ENCODE peak calls at places on chromosomes 6 and 20, in four cellular contexts. U is left ventricle myocardium inferior, Z is A673, I is heart left ventricle. N is an unnamed sample.

GRCh38 chr6:170257376-170257775 is 33.5 kb downstream of the DLL1 start:
- DNase-seq in U (no peak), Z (no peak), I (no peak), N (no peak)

GRCh38 chr6:14709900-14710299 is 536.0 kb upstream of the JARID2 start:
- DNase-seq in U (no peak), Z (no peak), I (no peak), N (no peak)

GRCh38 chr20:38136421-38137245 is 28.4 kb downstream of the TGM2 start:
- DNase-seq in U (no peak), Z (no peak), I (no peak), N (no peak)

GRCh38 chr6:145539831-145540230 is 195.5 kb downstream of the EPM2A start:
- DNase-seq in U (no peak), Z (no peak), I (no peak), N (no peak)

GRCh38 chr20:43243672-43244269 is 54.1 kb upstream of the PTPRT start:
- DNase-seq in U (no peak), Z (peak; percentile 36), I (no peak), N (peak; percentile 19)

GRCh38 chr6:14210077-14210476 is 92.5 kb downstream of the CD83 start:
- DNase-seq in U (no peak), Z (no peak), I (no peak), N (no peak)

GRCh38 chr6:8705435-8706020 is 270.2 kb upstream of the SLC35B3 start:
- DNase-seq in U (no peak), Z (peak; percentile 92), I (no peak), N (no peak)

GRCh38 chr20:23161244-23161875 is 75.2 kb upstream of the CD93 start:
- DNase-seq in U (no peak), Z (no peak), I (no peak), N (no peak)

GRCh38 chr20:51171141-51171540 is 148.2 kb upstream of the KCNG1 start:
- DNase-seq in U (no peak), Z (no peak), I (no peak), N (no peak)

GRCh38 chr6:160356074-160356754 is 8.0 kb downstream of the SLC22A3 start:
- DNase-seq in U (no peak), Z (no peak), I (no peak), N (no peak)

GRCh38 chr6:160360955-160361354 is 12.8 kb downstream of the SLC22A3 start:
- DNase-seq in U (no peak), Z (no peak), I (no peak), N (no peak)

GRCh38 chr6:160355001-160355400 is 6.8 kb downstream of the SLC22A3 start:
- DNase-seq in U (no peak), Z (no peak), I (no peak), N (no peak)

GRCh38 chr6:160357088-160357487 is 8.9 kb downstream of the SLC22A3 start:
- DNase-seq in U (no peak), Z (no peak), I (no peak), N (no peak)

GRCh38 chr6:160358225-160359119 is 10.3 kb downstream of the SLC22A3 start:
- DNase-seq in U (no peak), Z (no peak), I (no peak), N (no peak)
- H3K27ac ChIP-seq in U (no peak overlapping the region), Z (no peak overlapping the region), I (no peak overlapping the region), N (no peak overlapping the region)

DNA sequence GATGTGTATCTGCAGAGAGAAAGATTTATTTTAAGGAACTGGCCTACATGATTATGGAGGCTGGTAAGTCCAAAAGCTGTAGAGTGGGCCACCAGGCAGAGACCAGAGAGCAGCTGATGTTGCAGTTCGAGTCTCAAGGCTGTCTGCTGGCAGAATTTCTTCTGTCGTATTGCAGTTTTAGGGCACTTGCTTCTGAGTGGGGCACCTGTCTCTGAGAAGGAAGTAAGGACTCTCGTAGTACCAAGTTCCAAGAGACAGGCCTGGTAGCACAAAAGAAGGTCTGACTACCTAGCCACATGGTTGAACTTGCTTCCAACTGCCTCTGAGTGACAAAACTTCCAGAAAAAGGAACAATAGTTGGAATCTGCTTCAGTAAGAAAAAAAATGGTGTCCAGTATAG is 12.0 kb upstream of the IFNGR1 start:
- DNase-seq in U (no peak), Z (no peak), I (no peak), N (no peak)
- H3K4me1 ChIP-seq in U (peaks cover 79% of the 10 kb centered on the region), Z (peaks cover 17% of the 10 kb centered on the region), I (peaks cover 67% of the 10 kb centered on the region), N (peaks cover 3% of the 10 kb centered on the region)

GRCh38 chr6:109820706-109821350 is 129.7 kb downstream of the FIG4 start:
- DNase-seq in U (no peak), Z (no peak), I (no peak), N (no peak)

GRCh38 chr6:109824105-109824504 is 133.0 kb downstream of the FIG4 start:
- DNase-seq in U (no peak), Z (peak; percentile 44), I (no peak), N (no peak)

GRCh38 chr6:109821494-109821893 is 130.4 kb downstream of the FIG4 start:
- DNase-seq in U (no peak), Z (no peak), I (no peak), N (no peak)

DNA sequence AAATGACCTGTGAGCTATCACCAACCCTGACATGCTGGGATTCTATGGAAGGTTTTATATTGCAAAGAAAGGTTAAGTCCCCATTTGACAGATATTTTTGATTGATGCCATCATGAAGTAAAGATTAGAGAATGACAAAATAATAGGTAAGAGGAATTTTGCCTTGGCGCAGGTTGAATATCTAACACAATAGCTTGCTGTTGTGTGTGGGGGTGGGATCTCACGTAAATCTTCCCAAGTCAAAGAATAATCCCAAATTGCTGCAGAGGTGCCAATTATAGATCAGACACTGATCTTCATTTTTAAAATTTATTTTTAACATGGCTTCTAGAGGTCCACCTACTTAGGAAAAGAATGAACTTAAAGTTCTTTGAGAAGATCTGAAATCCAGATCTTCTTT is 135.5 kb downstream of the FIG4 start:
- DNase-seq in U (no peak), Z (no peak), I (no peak), N (no peak)
- H3K27ac ChIP-seq in U (no peak overlapping the region), Z (no peak overlapping the region), I (no peak overlapping the region), N (no peak overlapping the region)

DNA sequence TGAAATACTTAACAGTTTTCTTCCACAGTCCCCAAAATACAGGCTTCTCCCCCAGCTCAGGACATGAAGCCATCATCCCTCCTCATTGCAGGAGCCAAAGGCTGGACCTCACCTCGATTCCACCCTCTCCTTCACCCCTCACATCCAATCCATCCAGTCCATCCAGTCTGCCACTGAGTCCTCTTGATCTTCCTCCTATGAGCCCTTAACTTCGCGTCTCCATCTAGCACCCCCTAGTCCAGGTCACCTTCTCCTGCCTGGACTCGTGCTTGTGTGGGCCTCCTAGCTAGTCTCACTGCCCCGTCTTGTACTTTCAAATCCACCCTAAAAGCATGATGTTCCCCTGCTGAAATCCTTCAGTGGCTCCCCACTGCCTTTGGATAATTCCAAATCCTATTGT is 3.3 kb downstream of the TRIB3 start:
- DNase-seq in U (no peak), Z (no peak), I (no peak), N (no peak)
- H3K4me1 ChIP-seq in U (peaks cover 20% of the 10 kb centered on the region), Z (peaks cover 27% of the 10 kb centered on the region), I (peaks cover 5% of the 10 kb centered on the region), N (no peaks in the 10 kb centered on the region)

DNA sequence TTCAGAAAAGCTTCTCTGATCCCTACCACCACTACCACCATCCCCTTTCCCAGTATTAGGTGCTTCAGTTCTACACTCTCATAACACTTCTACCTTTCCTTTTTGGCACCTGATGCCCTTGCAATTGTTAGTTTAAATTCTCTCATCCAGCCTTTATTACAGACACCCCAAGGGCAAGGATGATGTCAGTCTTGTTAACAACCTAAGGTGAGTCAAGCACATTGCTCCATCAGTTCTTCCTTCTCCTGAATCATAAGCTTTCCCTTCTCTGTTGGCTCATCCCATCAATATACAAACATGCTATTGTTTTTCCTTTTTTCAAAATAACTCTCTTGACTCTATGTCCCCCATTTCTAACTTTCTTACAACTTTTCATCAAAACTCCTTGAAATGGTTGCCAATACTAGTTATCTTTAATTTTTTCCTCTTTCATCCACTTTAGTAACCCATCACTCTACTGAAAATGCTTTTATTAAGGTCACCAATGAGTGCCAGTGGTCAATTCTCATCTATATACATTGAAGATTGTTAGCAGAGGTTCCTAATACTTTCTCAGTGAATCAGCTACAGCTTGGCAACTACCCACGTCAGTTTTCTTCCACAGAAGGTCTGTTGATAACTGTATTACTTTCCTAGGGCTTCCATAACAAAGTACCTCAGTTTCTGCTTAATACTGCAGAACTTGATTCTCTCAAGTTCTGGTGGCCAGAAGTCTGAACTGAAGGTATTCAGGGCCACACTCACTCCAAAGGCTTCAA is 97.1 kb upstream of the FLRT3 start:
- DNase-seq in U (no peak), Z (no peak), I (no peak), N (no peak)
- H3K27ac ChIP-seq in U (no peak overlapping the region), Z (no peak overlapping the region), I (no peak overlapping the region), N (no peak overlapping the region)

GRCh38 chr6:45679163-45679562 is 301.4 kb upstream of the SUPT3H start:
- DNase-seq in U (no peak), Z (no peak), I (no peak), N (no peak)
- H3K4me1 ChIP-seq in U (no peaks in the 10 kb centered on the region), Z (peaks cover 12% of the 10 kb centered on the region), I (peaks cover 8% of the 10 kb centered on the region), N (peaks cover 5% of the 10 kb centered on the region)

GRCh38 chr20:19275038-19275629 is 62.7 kb downstream of the SLC24A3 start:
- DNase-seq in U (no peak), Z (no peak), I (no peak), N (no peak)
- H3K27ac ChIP-seq in U (peak overlapping the region; percentile 71), Z (peak overlapping the region; percentile 59), I (peak overlapping the region; percentile 47), N (peak overlapping the region; percentile 73)

GRCh38 chr6:7200598-7201443 is 93.1 kb downstream of the RREB1 start:
- DNase-seq in U (no peak), Z (no peak), I (no peak), N (peak; percentile 76)
- H3K4me1 ChIP-seq in U (peaks cover 27% of the 10 kb centered on the region), Z (no peaks in the 10 kb centered on the region), I (peaks cover 6% of the 10 kb centered on the region), N (no peaks in the 10 kb centered on the region)

DNA sequence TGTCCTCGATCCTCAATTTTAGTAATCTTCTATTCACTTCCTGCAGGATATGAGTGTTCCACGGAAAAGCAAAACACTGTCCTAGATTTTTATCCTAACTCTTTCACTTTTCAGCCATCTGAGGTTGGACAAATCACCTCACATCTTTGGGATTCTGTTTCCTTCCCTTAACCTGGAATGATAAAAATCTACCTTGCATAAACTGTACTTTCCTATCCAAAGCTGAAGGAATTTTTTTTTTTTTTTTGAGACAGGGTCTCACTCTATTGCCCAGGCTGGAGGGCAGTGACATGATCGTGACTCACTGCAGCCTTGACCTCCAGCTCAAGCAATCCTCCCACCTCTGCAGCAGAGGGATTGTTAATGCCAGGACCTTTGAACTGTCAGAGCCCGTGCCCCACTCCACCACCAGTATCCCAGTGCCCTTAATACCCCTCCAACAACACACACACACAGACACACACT is 20.5 kb downstream of the CAPN11 start:
- DNase-seq in U (no peak), Z (no peak), I (no peak), N (no peak)
- H3K27ac ChIP-seq in U (peak overlapping the region; percentile 80), Z (no peak overlapping the region), I (no peak overlapping the region), N (peak overlapping the region; percentile 43)

DNA sequence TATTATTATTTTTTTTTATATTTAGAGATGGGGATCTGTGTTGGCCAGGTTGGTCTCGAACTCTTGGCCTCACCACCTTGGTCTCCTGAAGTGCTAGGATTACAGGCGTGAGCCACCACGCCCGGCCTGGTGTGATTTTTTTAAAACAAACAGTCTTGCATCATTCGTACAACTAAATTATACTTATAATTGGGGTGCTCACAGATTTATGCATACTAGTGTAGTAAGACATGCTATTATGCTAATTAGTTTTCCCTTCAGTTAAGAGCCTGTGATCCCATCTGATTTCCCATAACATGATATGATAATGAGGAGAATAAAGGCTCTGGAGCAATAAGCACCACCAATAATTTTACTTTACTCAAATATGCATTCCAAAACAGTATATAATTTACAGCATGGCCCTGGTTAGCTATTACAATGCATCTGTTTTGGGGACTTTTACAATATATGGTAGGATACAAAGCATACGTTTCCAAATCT is 1.9 kb downstream of the NUDT3 start:
- DNase-seq in U (no peak), Z (no peak), I (no peak), N (no peak)
- H3K4me1 ChIP-seq in U (peaks cover 80% of the 10 kb centered on the region), Z (peaks cover 22% of the 10 kb centered on the region), I (peaks cover 65% of the 10 kb centered on the region), N (no peaks in the 10 kb centered on the region)